ENCODE peak calls at places on chromosomes 13 and 19, in four cellular contexts. J is SJSA1, Q is GM23248, R is tibial nerve. E is an unnamed sample.

GRCh38 chr13:111282997-111283396 is 37.4 kb upstream of the TEX29 start:
- DNase-seq in Q (no peak), R (no peak), J (no peak), E (no peak)

GRCh38 chr19:57068921-57069697 is 50.7 kb upstream of the USP29 start:
- DNase-seq in J (no peak), Q (no peak), R (no peak), E (no peak)

GRCh38 chr13:26132756-26133155 is 80.9 kb upstream of the SHISA2 start:
- DNase-seq in J (no peak), Q (peak), R (no peak), E (no peak)

GRCh38 chr19:18868380-18869230 is 27.4 kb downstream of the CERS1 start:
- DNase-seq in Q (peak), R (no peak), J (no peak), E (no peak)

GRCh38 chr13:39918837-39919236 is 263.4 kb downstream of the COG6 start:
- DNase-seq in R (no peak), Q (peak), J (no peak), E (no peak)

GRCh38 chr19:49957262-49957915 is 3.6 kb downstream of the SIGLEC11 start:
- DNase-seq in Q (no peak), J (no peak), R (no peak), E (no peak)

GRCh38 chr13:25906211-25906661 is 145.6 kb downstream of the SHISA2 start:
- DNase-seq in R (no peak), J (no peak), Q (no peak), E (no peak)

GRCh38 chr19:18233224-18233825 is 7.1 kb upstream of the PDE4C start:
- DNase-seq in Q (peak), J (peak), R (no peak), E (no peak)

GRCh38 chr19:18294467-18294864 is 13.0 kb upstream of the JUND start:
- DNase-seq in Q (no peak), R (no peak), J (peak), E (peak)

GRCh38 chr13:112576768-112577167 is 11.2 kb downstream of the TUBGCP3 start:
- DNase-seq in J (no peak), R (no peak), Q (no peak), E (no peak)

GRCh38 chr13:112574476-112575294 is 13.3 kb downstream of the TUBGCP3 start:
- DNase-seq in J (no peak), R (no peak), Q (no peak), E (no peak)

GRCh38 chr13:112575295-112575622 is 12.7 kb downstream of the TUBGCP3 start:
- DNase-seq in J (no peak), Q (peak), R (no peak), E (no peak)

GRCh38 chr13:112576191-112576590 is 11.8 kb downstream of the TUBGCP3 start:
- DNase-seq in J (no peak), Q (no peak), R (no peak), E (no peak)

GRCh38 chr13:112575680-112576079 is 12.3 kb downstream of the TUBGCP3 start:
- DNase-seq in J (no peak), Q (peak), R (no peak), E (no peak)
- H3K27ac ChIP-seq in J (no peak), Q (no peak), R (no peak), E (no peak)

GRCh38 chr19:20182232-20182785 is 15.3 kb downstream of the ZNF486 start:
- DNase-seq in R (no peak), J (no peak), Q (no peak), E (no peak)
- H3K27ac ChIP-seq in R (no peak), J (no peak), Q (no peak), E (no peak)

GRCh38 chr19:15438577-15438976 is 11.2 kb downstream of the WIZ start:
- DNase-seq in R (no peak), Q (no peak), J (no peak), E (no peak)
- H3K27ac ChIP-seq in R (no peak), Q (no peak), J (no peak), E (no peak)

DNA sequence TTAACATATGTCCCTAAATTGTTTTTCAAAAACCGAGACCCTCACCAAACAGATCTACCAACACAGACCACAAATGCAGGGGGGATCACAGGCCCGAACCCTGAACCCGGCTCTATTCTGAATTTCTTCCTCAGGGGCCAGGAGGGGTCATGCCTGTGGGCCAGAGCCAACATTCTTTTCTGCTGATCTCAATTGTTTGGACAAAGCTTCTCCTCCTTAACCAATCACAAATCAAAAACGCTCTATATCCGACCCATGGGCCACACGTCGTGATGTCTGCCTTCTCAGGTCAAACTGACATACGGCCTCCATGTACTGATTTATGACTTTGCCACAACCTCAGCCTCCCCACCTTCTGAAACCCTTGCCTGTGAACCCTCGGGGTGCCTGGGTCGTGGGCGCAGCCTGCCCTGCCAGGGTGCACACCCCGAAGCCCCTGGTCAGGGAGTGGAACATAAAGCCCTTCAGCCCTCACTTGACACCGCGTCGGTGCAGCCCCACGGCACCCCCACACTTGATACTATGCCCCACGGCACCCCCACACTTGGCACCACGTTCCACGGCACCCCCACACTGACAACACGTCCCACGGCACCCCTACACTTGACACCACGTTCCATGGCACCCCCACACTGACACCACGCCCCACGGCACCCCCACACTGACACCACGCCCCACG is 58.4 kb upstream of the C13orf46 start:
- DNase-seq in Q (peak), R (no peak), J (peak), E (no peak)
- H3K27ac ChIP-seq in Q (peak), R (peak), J (peak), E (no peak)

DNA sequence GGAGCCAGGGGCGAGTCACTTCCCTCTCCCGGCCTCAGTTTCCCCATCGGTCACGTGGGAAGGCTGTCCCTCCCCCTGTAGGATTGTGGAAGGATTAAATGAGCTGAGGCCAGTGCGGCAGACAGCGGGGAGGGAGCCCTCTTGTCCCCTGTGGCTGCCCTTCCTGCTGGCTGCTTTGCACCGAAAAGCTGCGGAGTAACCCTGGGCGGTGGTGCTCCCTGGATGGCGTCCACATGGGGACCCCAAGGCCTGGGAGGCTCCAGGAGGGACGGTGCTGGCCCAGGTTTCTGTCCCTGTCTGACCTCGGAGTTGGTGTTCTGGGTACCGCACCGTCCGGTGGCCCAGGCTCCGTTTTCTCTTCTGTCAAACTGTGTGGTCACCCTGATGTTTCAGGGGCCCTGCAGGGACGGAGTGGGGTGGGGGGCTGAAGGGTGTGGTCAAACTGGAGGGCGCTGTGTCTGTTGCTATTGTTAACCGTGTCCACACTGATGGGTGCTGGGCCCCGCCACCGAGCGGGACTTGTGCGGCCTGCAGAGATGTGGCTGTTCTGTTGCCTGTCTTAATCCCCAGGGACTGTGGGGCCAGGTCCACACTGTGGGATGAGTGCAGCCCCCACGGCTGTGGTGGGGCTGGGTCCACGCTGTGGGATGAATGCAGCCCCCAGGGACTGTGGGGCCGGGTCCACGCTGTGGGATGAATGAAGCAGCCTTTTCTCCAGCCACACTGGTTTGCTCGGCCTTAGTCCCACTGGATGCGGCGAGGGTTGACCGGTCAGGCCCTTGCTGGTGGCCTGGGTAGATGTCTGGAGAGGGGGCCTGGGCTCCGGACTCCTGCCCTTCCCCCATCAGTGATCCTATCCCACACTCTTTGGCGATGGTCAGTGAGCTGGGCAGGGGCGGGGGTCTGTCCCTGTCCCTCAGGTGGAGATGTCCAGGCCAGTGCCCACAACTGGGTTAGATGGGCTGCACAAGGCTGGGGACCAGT is 6.9 kb downstream of the GNA11 start:
- DNase-seq in Q (no peak), R (no peak), J (no peak), E (no peak)
- H3K27ac ChIP-seq in Q (no peak), R (no peak), J (no peak), E (no peak)

GRCh38 chr19:42206871-42207755 is 10.4 kb downstream of the DEDD2 start:
- DNase-seq in R (no peak), Q (peak), J (no peak), E (no peak)
- H3K27ac ChIP-seq in R (no peak), Q (peak), J (peak), E (peak)

GRCh38 chr13:48160879-48161278 is 66.0 kb upstream of the MED4 start:
- DNase-seq in Q (peak), R (peak), J (no peak), E (no peak)
- H3K27ac ChIP-seq in Q (peak), R (peak), J (peak), E (no peak)

GRCh38 chr19:28472843-28473242 is 740.1 kb downstream of the UQCRFS1 start:
- DNase-seq in R (peak), J (no peak), Q (peak), E (no peak)

GRCh38 chr19:28466107-28467045 is 746.6 kb downstream of the UQCRFS1 start:
- DNase-seq in R (peak), J (no peak), Q (peak), E (no peak)

GRCh38 chr19:28472111-28472510 is 740.8 kb downstream of the UQCRFS1 start:
- DNase-seq in Q (peak), J (no peak), R (no peak), E (no peak)

GRCh38 chr19:28468701-28469459 is 744.1 kb downstream of the UQCRFS1 start:
- DNase-seq in J (peak), R (no peak), Q (peak), E (no peak)

DNA sequence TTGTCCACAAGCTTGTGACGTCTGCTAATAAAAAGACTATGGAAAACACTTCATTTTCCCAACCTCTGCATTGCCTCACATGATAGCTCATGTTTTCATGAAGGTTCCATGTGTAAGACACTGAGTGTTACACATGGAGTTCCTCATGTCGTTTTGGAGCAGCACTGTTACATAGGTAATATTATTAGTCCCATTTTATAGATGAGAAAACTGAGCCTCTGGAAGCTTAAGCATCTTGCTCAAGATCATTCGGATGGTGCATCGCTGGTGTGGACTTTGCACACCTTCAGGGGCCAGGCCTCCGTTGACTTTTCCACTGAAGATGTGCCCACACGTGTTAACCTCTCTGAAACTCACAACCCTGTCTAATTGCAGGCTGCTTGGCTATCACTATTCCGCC is 743.4 kb downstream of the UQCRFS1 start:
- DNase-seq in J (no peak), Q (no peak), R (no peak), E (no peak)
- H3K27ac ChIP-seq in J (no peak), Q (peak), R (no peak), E (no peak)

GRCh38 chr19:55353803-55354697 is 469 bp downstream of the COX6B2 start:
- DNase-seq in J (no peak), Q (peak), R (no peak), E (peak)

GRCh38 chr19:55350620-55351315 is 3.8 kb downstream of the COX6B2 start:
- DNase-seq in R (no peak), J (peak), Q (no peak), E (no peak)

GRCh38 chr19:55353356-55353802 is 1.1 kb downstream of the COX6B2 start:
- DNase-seq in Q (no peak), R (no peak), J (no peak), E (no peak)

GRCh38 chr19:55352040-55352439 is 2.5 kb downstream of the COX6B2 start:
- DNase-seq in J (no peak), Q (no peak), R (no peak), E (no peak)

GRCh38 chr19:55352746-55353145 is 1.8 kb downstream of the COX6B2 start:
- DNase-seq in R (no peak), Q (no peak), J (no peak), E (no peak)
- H3K27ac ChIP-seq in R (no peak), Q (no peak), J (no peak), E (no peak)

GRCh38 chr13:31245974-31246373 is 46.2 kb downstream of the B3GLCT start:
- DNase-seq in R (no peak), Q (no peak), J (no peak), E (no peak)
- H3K27ac ChIP-seq in R (no peak), Q (no peak), J (no peak), E (no peak)